ENCODE peak calls at places on chromosomes 13 and 19, in ten cellular contexts. F is kidney; Y is psoas muscle; R is RWPE1; B is transverse colon; U is colonic mucosa; X is fibroblast of lung; M is CD8-positive, alpha-beta T cell; G is OCI-LY7; W is tibial artery. S is an unnamed sample.

GRCh38 chr19:17943284-17944221 is 10.7 kb downstream of the CCDC124 start:
- DNase-seq in W (no peak), Y (no peak), U (no peak), G (no peak), B (no peak), F (peak), M (no peak), X (no peak), R (no peak), S (peak)

GRCh38 chr13:106695139-106695538 is 127.2 kb upstream of the ARGLU1 start:
- DNase-seq in X (no peak), B (no peak), F (no peak), M (no peak), U (no peak), W (no peak), Y (no peak), R (no peak), G (no peak), S (no peak)

GRCh38 chr19:35107541-35107939 is 8.1 kb upstream of the FXYD3 start:
- DNase-seq in Y (no peak), W (no peak), U (peak), G (no peak), M (no peak), R (peak), F (no peak), B (peak), X (peak), S (no peak)

GRCh38 chr13:107192289-107192688 is 624.4 kb upstream of the ARGLU1 start:
- DNase-seq in U (no peak), X (peak), Y (no peak), G (no peak), F (no peak), B (no peak), M (no peak), W (no peak), R (no peak), S (no peak)

GRCh38 chr19:48745208-48745995 is 1.3 kb downstream of the IZUMO1 start:
- DNase-seq in R (peak), F (no peak), W (no peak), B (peak), G (peak), X (peak), Y (peak), M (no peak), U (peak), S (peak)

GRCh38 chr19:35986664-35987570 is 8.1 kb upstream of the SDHAF1 start:
- DNase-seq in Y (peak), X (no peak), B (peak), W (no peak), R (no peak), U (peak), G (peak), F (no peak), M (no peak), S (peak)

GRCh38 chr13:76383671-76384461 is 502.3 kb downstream of the KCTD12 start:
- DNase-seq in M (no peak), U (peak), G (no peak), Y (no peak), F (no peak), B (peak), W (no peak), R (peak), X (peak), S (peak)

GRCh38 chr19:5947435-5947834 is 30.5 kb downstream of the RANBP3 start:
- DNase-seq in U (no peak), R (no peak), Y (peak), B (peak), F (peak), G (no peak), W (peak), M (no peak), X (peak), S (peak)

GRCh38 chr19:29587518-29587986 is 18.5 kb upstream of the POP4 start:
- DNase-seq in B (peak), Y (no peak), F (no peak), X (peak), W (no peak), U (no peak), R (no peak), M (peak), G (no peak), S (no peak)

GRCh38 chr19:19860756-19861390 is 4.8 kb upstream of the ZNF253 start:
- DNase-seq in U (no peak), W (no peak), Y (no peak), R (no peak), B (no peak), X (peak), F (no peak), G (no peak), M (peak), S (peak)

GRCh38 chr19:38055655-38056521 is 148.9 kb downstream of the SIPA1L3 start:
- DNase-seq in G (no peak), X (no peak), U (no peak), W (no peak), F (no peak), R (no peak), Y (no peak), B (no peak), M (no peak), S (no peak)

GRCh38 chr19:38059897-38060296 is 152.9 kb downstream of the SIPA1L3 start:
- DNase-seq in F (no peak), X (no peak), R (no peak), U (no peak), M (no peak), B (no peak), G (peak), Y (no peak), W (no peak), S (no peak)

GRCh38 chr19:38057954-38058690 is 151.1 kb downstream of the SIPA1L3 start:
- DNase-seq in R (no peak), B (peak), G (peak), Y (no peak), M (no peak), X (no peak), U (peak), F (no peak), W (no peak), S (no peak)

GRCh38 chr19:38055040-38055439 is 148.0 kb downstream of the SIPA1L3 start:
- DNase-seq in R (no peak), G (no peak), F (no peak), M (no peak), X (no peak), Y (no peak), U (no peak), B (no peak), W (no peak), S (no peak)

DNA sequence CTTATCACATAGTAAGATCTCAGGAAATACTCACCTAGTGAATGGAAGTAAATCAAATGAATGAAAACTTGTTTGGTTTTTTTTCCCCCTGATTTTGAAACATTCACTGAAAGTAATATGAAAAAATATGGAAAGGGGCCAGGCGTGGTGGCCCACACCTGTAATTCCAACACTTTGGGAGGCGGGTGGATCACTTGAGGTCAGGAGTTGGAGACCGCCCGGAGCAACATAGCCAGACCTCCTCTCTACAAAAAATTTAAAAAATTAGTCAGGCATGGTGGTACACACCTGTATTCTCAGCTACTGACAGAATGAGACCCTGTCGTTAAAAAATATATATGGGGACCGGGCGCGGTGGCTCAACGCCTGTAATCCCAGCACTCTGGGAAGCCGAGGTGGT is 149.6 kb downstream of the SIPA1L3 start:
- DNase-seq in Y (no peak), F (no peak), M (no peak), W (no peak), R (no peak), U (no peak), B (no peak), G (no peak), X (no peak), S (no peak)
- H3K27ac ChIP-seq in Y (no peak), F (no peak), M (no peak), W (no peak), R (no peak), U (no peak), B (no peak), G (no peak), X (no peak), S (no peak)

GRCh38 chr19:3061214-3062161 is 807 bp downstream of the TLE5 start:
- DNase-seq in M (peak), G (peak), Y (peak), X (peak), B (peak), W (peak), F (peak), R (peak), U (peak), S (peak)

GRCh38 chr19:3058821-3059314 is 3.4 kb downstream of the TLE5 start:
- DNase-seq in W (no peak), Y (no peak), U (no peak), F (no peak), X (no peak), R (no peak), B (no peak), M (no peak), G (no peak), S (no peak)

GRCh38 chr19:3060852-3061182 is 1.5 kb downstream of the TLE5 start:
- DNase-seq in Y (no peak), B (no peak), W (no peak), U (no peak), F (no peak), M (no peak), G (no peak), X (no peak), R (no peak), S (no peak)

GRCh38 chr19:3058009-3058820 is 4.1 kb downstream of the TLE5 start:
- DNase-seq in F (no peak), U (no peak), R (no peak), Y (no peak), G (no peak), B (no peak), W (no peak), X (no peak), M (no peak), S (peak)

GRCh38 chr19:3059653-3060052 is 2.6 kb downstream of the TLE5 start:
- DNase-seq in U (no peak), M (no peak), W (no peak), F (peak), G (no peak), Y (no peak), X (no peak), B (no peak), R (no peak), S (no peak)
- H3K27ac ChIP-seq in U (peak), M (peak), W (no peak), F (no peak), G (no peak), Y (peak), X (no peak), B (peak), R (peak), S (peak)

GRCh38 chr13:51396352-51396751 is 56.5 kb downstream of the INTS6 start:
- DNase-seq in X (no peak), B (no peak), W (no peak), Y (no peak), G (peak), R (no peak), M (no peak), F (no peak), U (no peak), S (no peak)
- H3K27ac ChIP-seq in X (no peak), B (no peak), W (no peak), Y (peak), G (peak), R (no peak), M (no peak), F (no peak), U (no peak), S (no peak)

GRCh38 chr13:40118337-40118736 is 462.9 kb downstream of the COG6 start:
- DNase-seq in B (no peak), X (no peak), F (no peak), Y (no peak), M (no peak), R (no peak), U (no peak), W (no peak), G (no peak), S (no peak)

GRCh38 chr13:40114305-40114896 is 458.9 kb downstream of the COG6 start:
- DNase-seq in Y (no peak), R (no peak), G (no peak), M (no peak), B (no peak), W (no peak), U (no peak), X (no peak), F (no peak), S (no peak)

GRCh38 chr13:40113644-40114304 is 458.3 kb downstream of the COG6 start:
- DNase-seq in X (peak), Y (no peak), B (no peak), G (peak), W (no peak), F (no peak), U (no peak), R (no peak), M (no peak), S (no peak)

GRCh38 chr13:40115456-40115855 is 460.0 kb downstream of the COG6 start:
- DNase-seq in X (no peak), M (no peak), R (no peak), F (no peak), Y (no peak), G (no peak), B (no peak), U (no peak), W (no peak), S (no peak)

DNA sequence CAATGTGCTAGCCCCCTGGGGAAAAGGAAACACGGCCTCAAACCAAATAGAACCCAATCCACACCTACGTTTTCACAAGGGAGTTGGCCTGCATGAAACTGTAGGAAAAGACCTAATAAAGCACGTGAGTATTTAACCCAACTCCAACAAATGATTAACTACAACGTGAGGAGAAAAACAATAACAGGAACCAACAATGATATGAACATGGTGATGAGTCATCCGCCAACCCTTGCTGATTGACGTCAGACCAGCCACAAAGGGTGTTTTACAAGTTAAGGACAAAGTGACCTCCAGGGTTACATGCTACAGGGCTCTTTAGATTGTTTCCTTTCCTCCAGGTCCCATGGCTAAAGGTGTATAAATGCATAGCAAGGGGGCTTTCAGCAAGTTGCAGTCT is 460.5 kb downstream of the COG6 start:
- DNase-seq in G (no peak), X (peak), Y (no peak), F (no peak), R (peak), U (peak), M (no peak), B (peak), W (no peak), S (no peak)
- H3K27ac ChIP-seq in G (no peak), X (no peak), Y (no peak), F (peak), R (no peak), U (no peak), M (no peak), B (peak), W (peak), S (no peak)

S was measured in testis.